ENCODE peak calls at places on chromosomes 7 and 10, in six cellular contexts. R is lower lobe of right lung, U is vagina, D is kidney, M is cardiac muscle cell, I is testis. S is an unnamed sample.

GRCh38 chr10:63718006-63718405 is 196.8 kb downstream of the REEP3 start:
- DNase-seq in R (no peak), U (no peak), D (no peak), M (peak; percentile 13), I (no peak), S (no peak)

GRCh38 chr10:80459047-80459865 is 5.1 kb downstream of the TSPAN14 start:
- DNase-seq in R (peak; percentile 90), U (no peak), D (peak; percentile 82), M (peak; percentile 77), I (peak; percentile 62), S (peak; percentile 85)

GRCh38 chr10:111116762-111117445 is 40.1 kb downstream of the ADRA2A start:
- DNase-seq in R (no peak), U (peak; percentile 72), D (no peak), M (no peak), I (no peak), S (no peak)

GRCh38 chr7:85021090-85021704 is 165.7 kb downstream of the SEMA3D start:
- DNase-seq in R (no peak), U (no peak), D (no peak), M (peak; percentile 40), I (no peak), S (no peak)

GRCh38 chr7:21507627-21508343 is 35.1 kb upstream of the DNAH11 start:
- DNase-seq in R (no peak), U (no peak), D (no peak), M (peak; percentile 63), I (peak; percentile 59), S (no peak)

GRCh38 chr10:88958721-88959120 is 6.1 kb upstream of the ACTA2 start:
- DNase-seq in R (no peak), U (no peak), D (no peak), M (no peak), I (no peak), S (no peak)

GRCh38 chr7:83166-83840 is 109.1 kb upstream of the FAM20C start:
- DNase-seq in R (no peak), U (peak; percentile 67), D (no peak), M (no peak), I (peak; percentile 8), S (no peak)

GRCh38 chr7:152462995-152463713 is 27.4 kb upstream of the KMT2C start:
- DNase-seq in R (no peak), U (no peak), D (no peak), M (peak; percentile 76), I (peak; percentile 63), S (peak; percentile 65)

GRCh38 chr10:116183733-116184447 is 89.1 kb downstream of the GFRA1 start:
- DNase-seq in R (no peak), U (no peak), D (no peak), M (peak; percentile 2), I (peak; percentile 21), S (no peak)

GRCh38 chr7:117248810-117249209 is 74.0 kb downstream of the WNT2 start:
- DNase-seq in R (no peak), U (no peak), D (no peak), M (peak; percentile 4), I (no peak), S (no peak)

GRCh38 chr10:88458209-88458608 is 124.9 kb downstream of the RNLS start:
- DNase-seq in R (no peak), U (no peak), D (no peak), M (no peak), I (no peak), S (no peak)

GRCh38 chr7:134450296-134451000 is 8.5 kb downstream of the AKR1B1 start:
- DNase-seq in R (no peak), U (peak; percentile 55), D (no peak), M (peak; percentile 32), I (no peak), S (peak; percentile 36)

GRCh38 chr10:97792058-97792721 is 20.4 kb upstream of the SFRP5 start:
- DNase-seq in R (peak; percentile 75), U (no peak), D (peak; percentile 84), M (peak; percentile 60), I (peak; percentile 78), S (no peak)

DNA sequence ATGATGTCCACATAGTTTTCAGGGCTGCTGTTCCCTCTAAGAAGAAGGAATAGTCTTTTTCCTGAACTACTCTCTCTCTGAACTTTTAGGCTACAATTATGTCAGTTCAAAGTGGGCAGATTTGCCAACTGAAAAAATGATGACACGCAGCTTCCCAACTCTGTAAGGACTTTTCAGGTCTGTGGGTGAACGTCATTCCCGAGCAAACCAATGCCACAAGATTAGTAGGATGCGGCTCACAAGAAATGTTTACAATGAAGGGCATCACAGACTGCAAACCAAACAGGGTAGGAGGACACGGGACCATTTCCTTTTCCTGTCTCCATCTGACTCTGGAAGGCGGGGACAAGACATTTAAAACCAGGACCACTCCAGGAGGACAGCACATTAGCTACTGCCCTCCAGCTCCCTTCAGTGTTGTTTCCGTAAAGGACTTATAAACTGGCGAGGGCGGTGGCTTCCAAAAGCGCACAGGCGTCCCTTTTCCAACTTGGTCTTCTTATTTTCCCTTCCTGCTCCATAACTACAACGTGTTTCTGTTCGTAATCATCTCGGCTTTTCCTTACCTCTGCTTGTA is 539 bp upstream of the MKLN1 start:
- DNase-seq in R (peak; percentile 49), U (no peak), D (no peak), M (peak; percentile 82), I (peak; percentile 70), S (peak; percentile 67)
- H3K9me3 ChIP-seq in R (no peaks in the 10 kb centered on the region), U (no peaks in the 10 kb centered on the region), D (no peaks in the 10 kb centered on the region), M (no peaks in the 10 kb centered on the region), I (no peaks in the 10 kb centered on the region), S (no peaks in the 10 kb centered on the region)

DNA sequence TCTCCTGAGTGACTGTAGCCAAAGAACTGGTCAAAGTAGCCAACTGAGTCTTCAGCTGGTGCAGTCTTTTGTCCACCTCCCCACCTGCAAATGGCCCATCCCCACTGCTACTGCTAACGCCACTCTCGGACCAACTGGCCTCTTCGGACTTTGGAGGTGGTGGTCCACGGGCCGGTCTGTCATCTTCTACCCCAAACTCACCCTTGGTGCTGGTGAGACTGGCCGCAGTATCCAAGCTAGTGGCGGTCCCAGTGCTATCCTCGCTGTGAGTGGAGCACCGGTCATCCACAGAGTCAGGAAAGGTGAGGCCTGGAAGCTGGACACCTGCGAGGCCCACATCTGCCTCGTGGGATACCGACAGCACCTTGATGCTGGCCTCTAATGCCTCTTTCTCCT is 750 bp downstream of the GCC1 start:
- DNase-seq in R (no peak), U (no peak), D (no peak), M (no peak), I (no peak), S (no peak)
- H3K4me1 ChIP-seq in R (peaks cover 54% of the 10 kb centered on the region), U (peaks cover 68% of the 10 kb centered on the region), D (peaks cover 19% of the 10 kb centered on the region), M (peaks cover 9% of the 10 kb centered on the region), I (peaks cover 49% of the 10 kb centered on the region), S (peaks cover 61% of the 10 kb centered on the region)

GRCh38 chr7:157845203-157845810 is 508.5 kb downstream of the DNAJB6 start:
- DNase-seq in R (no peak), U (no peak), D (peak; percentile 31), M (no peak), I (no peak), S (no peak)
- H3K27ac ChIP-seq in R (no peak overlapping the region), U (no peak overlapping the region), D (no peak overlapping the region), M (no peak overlapping the region), I (no peak overlapping the region), S (no peak overlapping the region)

GRCh38 chr10:12413369-12413711 is 64.0 kb downstream of the CAMK1D start:
- DNase-seq in R (no peak), U (no peak), D (no peak), M (no peak), I (no peak), S (no peak)
- H3K9me3 ChIP-seq in R (no peaks in the 10 kb centered on the region), U (no peaks in the 10 kb centered on the region), D (no peaks in the 10 kb centered on the region), M (no peaks in the 10 kb centered on the region), I (no peaks in the 10 kb centered on the region), S (no peaks in the 10 kb centered on the region)

DNA sequence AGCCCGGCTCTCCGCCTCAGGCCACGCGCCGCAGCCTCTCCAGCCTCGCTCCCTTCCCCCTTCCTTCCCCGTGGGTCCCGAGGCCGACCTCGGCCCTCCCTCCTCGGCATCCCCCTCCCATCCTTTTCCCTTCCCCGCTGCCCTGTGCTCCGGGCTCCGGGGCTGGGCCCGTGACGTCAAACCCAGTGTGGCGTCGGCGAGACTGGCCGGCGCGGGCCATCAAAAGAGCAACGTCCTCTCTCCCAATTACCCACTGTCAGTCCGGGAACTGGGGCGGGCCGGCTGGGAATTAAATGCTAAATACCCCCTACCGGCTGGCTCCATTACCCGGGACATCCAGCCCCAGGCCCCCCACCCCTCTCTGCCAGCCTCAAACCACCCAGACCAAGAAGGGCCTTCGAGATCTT is 2.6 kb upstream of the GATA3 start:
- DNase-seq in R (no peak), U (no peak), D (no peak), M (no peak), I (no peak), S (no peak)
- H3K4me1 ChIP-seq in R (peaks cover 61% of the 10 kb centered on the region), U (peaks cover 51% of the 10 kb centered on the region), D (no peaks in the 10 kb centered on the region), M (peaks cover 4% of the 10 kb centered on the region), I (peaks cover 25% of the 10 kb centered on the region), S (peaks cover 66% of the 10 kb centered on the region)

GRCh38 chr7:46393142-46393541 is 472.1 kb upstream of the IGFBP3 start:
- DNase-seq in R (no peak), U (no peak), D (no peak), M (peak; percentile 65), I (no peak), S (no peak)

GRCh38 chr7:46396501-46396900 is 475.4 kb upstream of the IGFBP3 start:
- DNase-seq in R (no peak), U (no peak), D (no peak), M (no peak), I (no peak), S (no peak)

DNA sequence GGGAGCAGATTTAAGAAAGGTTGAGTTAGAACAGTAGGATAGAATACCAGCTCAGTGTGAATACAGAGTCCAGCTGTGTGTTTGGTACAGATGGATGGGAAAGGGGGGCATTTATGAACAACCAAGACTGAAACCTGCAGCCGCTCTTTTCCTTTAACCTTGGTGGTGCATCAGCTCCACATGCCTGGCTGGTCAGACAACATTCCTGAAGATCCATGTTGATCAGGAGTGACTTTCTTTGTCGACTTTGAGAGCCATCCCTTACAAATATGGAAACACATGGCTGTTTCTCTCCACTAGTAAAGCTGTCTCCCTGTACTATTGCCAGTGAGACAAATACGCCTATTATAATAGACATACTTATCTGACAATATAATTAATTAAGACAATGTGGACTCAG is 476.5 kb upstream of the IGFBP3 start:
- DNase-seq in R (no peak), U (no peak), D (no peak), M (no peak), I (no peak), S (no peak)
- H3K27ac ChIP-seq in R (no peak overlapping the region), U (no peak overlapping the region), D (no peak overlapping the region), M (no peak overlapping the region), I (no peak overlapping the region), S (no peak overlapping the region)